ENCODE peak calls at places on chromosomes 7 and 10, in six cellular contexts. Y, I, H, V, W and M are unnamed samples.

GRCh38 chr10:27742195-27742925 is 3.3 kb downstream of the MKX start:
- DNase-seq in Y (peak), I (peak), H (peak), V (peak), W (peak), M (peak)

GRCh38 chr10:9670911-9671310 is 1346.8 kb upstream of the CELF2 start:
- DNase-seq in Y (no peak), I (no peak), H (no peak), V (no peak), W (no peak), M (peak)

GRCh38 chr10:75111906-75112703 is 649 bp downstream of the SAMD8 start:
- DNase-seq in Y (peak), I (peak), H (peak), V (peak), W (peak), M (peak)

GRCh38 chr7:152512711-152513110 is 76.9 kb upstream of the KMT2C start:
- DNase-seq in Y (no peak), I (no peak), H (no peak), V (no peak), W (no peak), M (no peak)

GRCh38 chr7:77393261-77393660 is 22.9 kb downstream of the GSAP start:
- DNase-seq in Y (no peak), I (peak), H (no peak), V (no peak), W (no peak), M (no peak)

GRCh38 chr7:130494480-130494879 is 2.6 kb downstream of the MEST start:
- DNase-seq in Y (no peak), I (no peak), H (no peak), V (no peak), W (no peak), M (peak)

GRCh38 chr7:15725036-15725435 is 38.6 kb upstream of the MEOX2 start:
- DNase-seq in Y (no peak), I (no peak), H (no peak), V (no peak), W (no peak), M (no peak)

GRCh38 chr7:130953193-130953592 is 219.2 kb upstream of the KLF14 start:
- DNase-seq in Y (no peak), I (no peak), H (no peak), V (no peak), W (no peak), M (no peak)

GRCh38 chr10:119090026-119090808 is 9.6 kb upstream of the EIF3A start:
- DNase-seq in Y (no peak), I (no peak), H (no peak), V (peak), W (no peak), M (no peak)

GRCh38 chr7:129739427-129739826 is 127.9 kb downstream of the NRF1 start:
- DNase-seq in Y (peak), I (peak), H (no peak), V (no peak), W (no peak), M (peak)

GRCh38 chr10:84935772-84936171 is 607.4 kb downstream of the CCSER2 start:
- DNase-seq in Y (no peak), I (no peak), H (no peak), V (no peak), W (no peak), M (no peak)

GRCh38 chr10:21249435-21249834 is 276.0 kb downstream of the SKIDA1 start:
- DNase-seq in Y (no peak), I (no peak), H (no peak), V (no peak), W (no peak), M (no peak)

GRCh38 chr7:29177963-29178612 is 16.5 kb upstream of the CHN2 start:
- DNase-seq in Y (peak), I (no peak), H (no peak), V (no peak), W (no peak), M (peak)

GRCh38 chr10:74600170-74600569 is 226.2 kb upstream of the KAT6B start:
- DNase-seq in Y (no peak), I (no peak), H (no peak), V (no peak), W (no peak), M (no peak)

GRCh38 chr10:50512214-50512595 is 111.6 kb downstream of the SGMS1 start:
- DNase-seq in Y (peak), I (peak), H (no peak), V (no peak), W (no peak), M (no peak)

GRCh38 chr10:78889536-78890063 is 179.2 kb upstream of the ZMIZ1 start:
- DNase-seq in Y (no peak), I (no peak), H (no peak), V (no peak), W (no peak), M (no peak)

GRCh38 chr7:155482511-155483183 is 24.7 kb downstream of the EN2 start:
- DNase-seq in Y (no peak), I (no peak), H (no peak), V (no peak), W (no peak), M (no peak)

GRCh38 chr7:131071786-131072504 is 255.7 kb upstream of the MKLN1 start:
- DNase-seq in Y (peak), I (peak), H (no peak), V (no peak), W (peak), M (peak)

GRCh38 chr10:54667136-54667535 is 133.9 kb downstream of the PCDH15 start:
- DNase-seq in Y (no peak), I (no peak), H (no peak), V (no peak), W (no peak), M (no peak)

GRCh38 chr7:143882611-143883078 is 19.3 kb downstream of the TCAF1 start:
- DNase-seq in Y (peak), I (peak), H (peak), V (no peak), W (peak), M (peak)

GRCh38 chr10:95404864-95405263 is 114.1 kb upstream of the PDLIM1 start:
- DNase-seq in Y (no peak), I (no peak), H (no peak), V (no peak), W (no peak), M (no peak)

GRCh38 chr10:23818484-23818883 is 379.6 kb downstream of the OTUD1 start:
- DNase-seq in Y (no peak), I (no peak), H (no peak), V (no peak), W (peak), M (no peak)

GRCh38 chr10:50392966-50393718 is 141.8 kb upstream of the ASAH2 start:
- DNase-seq in Y (peak), I (no peak), H (no peak), V (no peak), W (no peak), M (peak)

GRCh38 chr10:109343293-109343692 is 580.0 kb downstream of the XPNPEP1 start:
- DNase-seq in Y (peak), I (peak), H (no peak), V (no peak), W (no peak), M (peak)

GRCh38 chr10:12237265-12238220 is 41.6 kb downstream of the CDC123 start:
- DNase-seq in Y (no peak), I (no peak), H (no peak), V (no peak), W (no peak), M (no peak)

GRCh38 chr7:63925626-63926460 is 72.8 kb upstream of the ZNF722 start:
- DNase-seq in Y (no peak), I (no peak), H (peak), V (peak), W (peak), M (no peak)

GRCh38 chr7:99733448-99733847 is 1.5 kb downstream of the CYP3A7 start:
- DNase-seq in Y (no peak), I (peak), H (no peak), V (peak), W (peak), M (no peak)

GRCh38 chr10:3777876-3778707 is 6.9 kb downstream of the KLF6 start:
- DNase-seq in Y (no peak), I (peak), H (no peak), V (no peak), W (no peak), M (peak)

GRCh38 chr7:98354511-98355249 is 46.2 kb downstream of the BAIAP2L1 start:
- DNase-seq in Y (peak), I (peak), H (peak), V (no peak), W (no peak), M (peak)